ENCODE peak calls at places on chromosomes 12 and 14, in seven cellular contexts. One of them, this sample, is unnamed.

GRCh38 chr12:125203145-125203765 is 138.0 kb downstream of the AACS start:
- DNase-seq in A549: no peak
- DNase-seq in fibroblast of lung: no peak
- DNase-seq in fibroblast of the aortic adventitia: peak
- DNase-seq in neural progenitor cell: no peak
- DNase-seq in AG10803: no peak
- DNase-seq in AG09309: no peak
- DNase-seq in this sample: no peak

GRCh38 chr12:28536088-28536487 is 345.8 kb downstream of the CCDC91 start:
- DNase-seq in fibroblast of lung: peak
- DNase-seq in AG10803: peak
- DNase-seq in neural progenitor cell: no peak
- DNase-seq in AG09309: peak
- DNase-seq in fibroblast of the aortic adventitia: peak
- DNase-seq in A549: no peak
- DNase-seq in this sample: no peak

GRCh38 chr14:46063872-46064271 is 587.7 kb downstream of the RPL10L start:
- DNase-seq in AG09309: no peak
- DNase-seq in A549: peak
- DNase-seq in neural progenitor cell: peak
- DNase-seq in AG10803: no peak
- DNase-seq in fibroblast of the aortic adventitia: no peak
- DNase-seq in fibroblast of lung: no peak
- DNase-seq in this sample: no peak

GRCh38 chr14:32134448-32135070 is 57.5 kb downstream of the ARHGAP5 start:
- DNase-seq in neural progenitor cell: no peak
- DNase-seq in fibroblast of lung: peak
- DNase-seq in A549: peak
- DNase-seq in fibroblast of the aortic adventitia: peak
- DNase-seq in AG09309: peak
- DNase-seq in AG10803: peak
- DNase-seq in this sample: no peak

GRCh38 chr12:118983147-118983824 is 1.9 kb downstream of the SRRM4 start:
- DNase-seq in AG09309: no peak
- DNase-seq in A549: no peak
- DNase-seq in fibroblast of the aortic adventitia: no peak
- DNase-seq in fibroblast of lung: no peak
- DNase-seq in neural progenitor cell: no peak
- DNase-seq in AG10803: no peak
- DNase-seq in this sample: no peak

GRCh38 chr14:36988568-36988967 is 183.8 kb downstream of the SLC25A21 start:
- DNase-seq in AG09309: no peak
- DNase-seq in fibroblast of lung: peak
- DNase-seq in A549: no peak
- DNase-seq in fibroblast of the aortic adventitia: no peak
- DNase-seq in AG10803: no peak
- DNase-seq in neural progenitor cell: no peak
- DNase-seq in this sample: no peak

GRCh38 chr12:26226629-26227375 is 31.4 kb downstream of the SSPN start:
- DNase-seq in AG09309: no peak
- DNase-seq in fibroblast of lung: peak
- DNase-seq in AG10803: peak
- DNase-seq in A549: no peak
- DNase-seq in neural progenitor cell: peak
- DNase-seq in fibroblast of the aortic adventitia: no peak
- DNase-seq in this sample: no peak

GRCh38 chr12:45324391-45324790 is 108.5 kb downstream of the ANO6 start:
- DNase-seq in AG09309: no peak
- DNase-seq in fibroblast of the aortic adventitia: no peak
- DNase-seq in neural progenitor cell: no peak
- DNase-seq in AG10803: no peak
- DNase-seq in A549: no peak
- DNase-seq in fibroblast of lung: no peak
- DNase-seq in this sample: no peak

GRCh38 chr12:76266797-76267196 is 81.4 kb downstream of the BBS10 start:
- DNase-seq in AG09309: peak
- DNase-seq in fibroblast of lung: peak
- DNase-seq in neural progenitor cell: no peak
- DNase-seq in A549: peak
- DNase-seq in AG10803: peak
- DNase-seq in fibroblast of the aortic adventitia: peak
- DNase-seq in this sample: peak

GRCh38 chr14:94623422-94623809 is 11.2 kb downstream of the SERPINA3 start:
- DNase-seq in fibroblast of lung: no peak
- DNase-seq in neural progenitor cell: no peak
- DNase-seq in AG10803: no peak
- DNase-seq in fibroblast of the aortic adventitia: no peak
- DNase-seq in A549: no peak
- DNase-seq in AG09309: no peak
- DNase-seq in this sample: no peak

GRCh38 chr12:93108958-93109357 is 179.9 kb upstream of the EEA1 start:
- DNase-seq in fibroblast of lung: peak
- DNase-seq in AG10803: peak
- DNase-seq in AG09309: peak
- DNase-seq in A549: no peak
- DNase-seq in fibroblast of the aortic adventitia: peak
- DNase-seq in neural progenitor cell: no peak
- DNase-seq in this sample: no peak

GRCh38 chr12:56375598-56376434 is 13.2 kb upstream of the APOF start:
- DNase-seq in fibroblast of the aortic adventitia: no peak
- DNase-seq in AG09309: no peak
- DNase-seq in fibroblast of lung: no peak
- DNase-seq in AG10803: no peak
- DNase-seq in neural progenitor cell: no peak
- DNase-seq in A549: no peak
- DNase-seq in this sample: no peak

GRCh38 chr12:22641353-22642053 is 16.5 kb downstream of the ETNK1 start:
- DNase-seq in fibroblast of lung: no peak
- DNase-seq in AG09309: no peak
- DNase-seq in fibroblast of the aortic adventitia: no peak
- DNase-seq in A549: no peak
- DNase-seq in AG10803: no peak
- DNase-seq in neural progenitor cell: no peak
- DNase-seq in this sample: no peak

DNA sequence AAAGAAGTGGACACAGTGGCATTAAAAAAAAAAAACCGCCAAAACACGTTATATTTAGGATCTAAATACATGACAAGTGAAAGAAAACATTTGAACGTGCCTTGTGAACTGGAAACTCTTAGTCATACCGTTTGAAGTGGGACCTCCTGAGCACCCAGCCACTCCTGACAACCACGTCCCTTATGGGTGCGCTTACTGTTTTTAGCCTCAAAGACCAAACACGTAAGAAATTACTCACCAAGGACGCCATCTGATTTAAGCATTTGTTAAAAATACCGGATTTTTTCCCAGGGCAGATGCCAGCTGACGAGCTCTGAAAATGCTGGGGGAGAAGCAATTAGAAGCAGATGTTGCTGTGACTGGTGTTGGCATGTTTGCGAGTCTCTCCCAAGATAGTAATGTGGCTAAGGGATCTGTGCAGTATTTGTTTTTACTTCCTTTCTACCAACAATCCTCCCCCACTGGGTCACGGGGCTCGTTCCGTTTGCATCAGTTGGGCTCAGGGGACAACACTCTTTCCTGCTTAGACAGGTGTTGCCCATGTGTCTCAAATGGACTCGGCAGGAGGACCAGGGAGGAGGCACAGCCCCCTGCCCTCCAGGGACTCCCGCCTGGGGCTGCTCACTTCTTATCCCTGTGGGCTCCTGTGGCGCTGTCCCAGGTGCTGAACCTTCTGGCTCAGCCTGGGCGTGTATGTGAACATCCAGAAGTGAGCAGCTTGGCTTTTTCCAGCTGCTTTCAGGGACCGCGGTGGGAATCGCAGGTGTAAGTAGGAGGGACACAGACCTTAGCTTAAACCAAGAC is 101.0 kb downstream of the BEGAIN start:
- DNase-seq in A549: peak
- DNase-seq in neural progenitor cell: peak
- DNase-seq in fibroblast of lung: peak
- DNase-seq in AG09309: peak
- DNase-seq in AG10803: peak
- DNase-seq in fibroblast of the aortic adventitia: peak
- DNase-seq in this sample: peak
- H3K4me3 ChIP-seq in A549: no peak
- H3K4me3 ChIP-seq in neural progenitor cell: no peak
- H3K4me3 ChIP-seq in fibroblast of lung: no peak
- H3K4me3 ChIP-seq in AG09309: peak
- H3K4me3 ChIP-seq in AG10803: peak
- H3K4me3 ChIP-seq in fibroblast of the aortic adventitia: no peak
- H3K4me3 ChIP-seq in this sample: no peak

GRCh38 chr14:33915682-33916081 is 35.2 kb downstream of the EGLN3 start:
- DNase-seq in AG09309: no peak
- DNase-seq in fibroblast of lung: no peak
- DNase-seq in neural progenitor cell: no peak
- DNase-seq in A549: no peak
- DNase-seq in AG10803: no peak
- DNase-seq in fibroblast of the aortic adventitia: no peak
- DNase-seq in this sample: no peak
- H3K4me3 ChIP-seq in AG09309: no peak
- H3K4me3 ChIP-seq in fibroblast of lung: no peak
- H3K4me3 ChIP-seq in neural progenitor cell: no peak
- H3K4me3 ChIP-seq in A549: no peak
- H3K4me3 ChIP-seq in AG10803: no peak
- H3K4me3 ChIP-seq in fibroblast of the aortic adventitia: no peak
- H3K4me3 ChIP-seq in this sample: no peak

GRCh38 chr12:54666008-54666407 is 17.8 kb upstream of the DCD start:
- DNase-seq in fibroblast of lung: no peak
- DNase-seq in A549: no peak
- DNase-seq in AG09309: no peak
- DNase-seq in AG10803: no peak
- DNase-seq in fibroblast of the aortic adventitia: no peak
- DNase-seq in neural progenitor cell: no peak
- DNase-seq in this sample: no peak
- H3K4me3 ChIP-seq in fibroblast of lung: no peak
- H3K4me3 ChIP-seq in A549: no peak
- H3K4me3 ChIP-seq in AG09309: no peak
- H3K4me3 ChIP-seq in AG10803: no peak
- H3K4me3 ChIP-seq in fibroblast of the aortic adventitia: no peak
- H3K4me3 ChIP-seq in neural progenitor cell: no peak
- H3K4me3 ChIP-seq in this sample: no peak

DNA sequence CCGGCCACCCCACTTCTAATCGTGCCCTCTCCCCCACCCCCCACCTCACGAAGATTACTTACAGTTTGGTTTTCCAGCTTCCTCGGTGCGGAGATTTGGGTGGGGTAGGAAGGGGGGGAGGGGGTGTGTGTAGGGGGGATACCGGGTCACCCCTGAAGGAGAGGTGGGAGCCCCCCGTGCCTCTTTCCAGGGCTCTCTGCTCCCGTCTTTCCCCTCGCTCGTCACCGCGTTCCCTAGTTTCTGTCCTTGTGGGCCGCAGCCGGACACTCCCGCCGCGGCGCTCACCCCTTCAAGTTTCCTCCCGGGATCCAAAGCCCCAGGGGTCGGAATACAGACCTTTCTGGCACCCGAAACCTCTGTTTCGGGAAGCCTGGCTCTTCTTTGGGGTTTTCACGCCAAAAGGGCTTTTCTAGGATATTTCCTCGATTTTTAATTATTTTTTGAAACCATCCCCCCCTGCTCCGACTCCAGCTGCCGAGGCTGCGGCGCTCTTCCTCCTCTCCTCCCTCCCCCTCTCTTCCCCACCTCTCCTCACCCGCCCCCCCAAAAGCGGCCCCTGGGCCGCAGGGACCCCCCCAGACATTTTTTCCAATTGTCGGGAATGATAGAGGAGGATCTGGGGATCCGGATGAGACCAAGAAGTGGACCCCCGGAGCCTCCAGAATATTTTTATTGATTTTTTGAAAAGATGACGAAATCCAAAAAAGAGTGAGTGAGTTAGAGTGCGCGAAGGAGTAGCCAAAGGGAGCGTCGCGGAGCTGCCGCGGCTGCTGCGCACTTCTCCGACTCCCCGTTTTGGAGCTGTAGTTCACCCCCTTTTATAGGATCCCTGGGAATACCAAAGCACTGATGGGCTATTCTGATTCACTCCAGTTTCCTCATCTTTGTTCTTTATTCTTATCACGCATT is 1.7 kb downstream of the CCND2 start:
- DNase-seq in fibroblast of the aortic adventitia: peak
- DNase-seq in A549: no peak
- DNase-seq in AG09309: no peak
- DNase-seq in fibroblast of lung: no peak
- DNase-seq in AG10803: no peak
- DNase-seq in neural progenitor cell: peak
- DNase-seq in this sample: no peak
- H3K4me3 ChIP-seq in fibroblast of the aortic adventitia: peak
- H3K4me3 ChIP-seq in A549: peak
- H3K4me3 ChIP-seq in AG09309: peak
- H3K4me3 ChIP-seq in fibroblast of lung: peak
- H3K4me3 ChIP-seq in AG10803: peak
- H3K4me3 ChIP-seq in neural progenitor cell: peak
- H3K4me3 ChIP-seq in this sample: peak

GRCh38 chr14:54651018-54651351 is 84.1 kb downstream of the SAMD4A start:
- DNase-seq in fibroblast of lung: no peak
- DNase-seq in A549: peak
- DNase-seq in neural progenitor cell: no peak
- DNase-seq in AG10803: no peak
- DNase-seq in fibroblast of the aortic adventitia: no peak
- DNase-seq in AG09309: no peak
- DNase-seq in this sample: no peak
- H3K4me3 ChIP-seq in fibroblast of lung: no peak
- H3K4me3 ChIP-seq in A549: peak
- H3K4me3 ChIP-seq in neural progenitor cell: no peak
- H3K4me3 ChIP-seq in AG10803: no peak
- H3K4me3 ChIP-seq in fibroblast of the aortic adventitia: no peak
- H3K4me3 ChIP-seq in AG09309: no peak
- H3K4me3 ChIP-seq in this sample: no peak

GRCh38 chr14:88005050-88005481 is at the start of gene GPR65:
- DNase-seq in A549: no peak
- DNase-seq in fibroblast of the aortic adventitia: peak
- DNase-seq in neural progenitor cell: no peak
- DNase-seq in AG09309: no peak
- DNase-seq in AG10803: peak
- DNase-seq in fibroblast of lung: no peak
- DNase-seq in this sample: no peak
- H3K4me3 ChIP-seq in A549: no peak
- H3K4me3 ChIP-seq in fibroblast of the aortic adventitia: no peak
- H3K4me3 ChIP-seq in neural progenitor cell: no peak
- H3K4me3 ChIP-seq in AG09309: no peak
- H3K4me3 ChIP-seq in AG10803: no peak
- H3K4me3 ChIP-seq in fibroblast of lung: no peak
- H3K4me3 ChIP-seq in this sample: peak

This sample was measured in lower lobe of right lung.